ENCODE peak calls at places on chromosomes 11 and 22, in six cellular contexts. I is GM23338, V is AG04450, W is OCI-LY7, E is mammary epithelial cell, D is lower leg skin. M is an unnamed sample.

GRCh38 chr11:31656051-31656450 is 146.5 kb downstream of the ELP4 start:
- DNase-seq in I (no peak), V (no peak), W (no peak), E (peak), D (no peak), M (no peak)

GRCh38 chr11:70314730-70315129 is 44.2 kb downstream of the PPFIA1 start:
- DNase-seq in I (no peak), V (no peak), W (peak), E (no peak), D (no peak), M (no peak)

GRCh38 chr11:62546244-62546936 is at the start of gene AHNAK:
- DNase-seq in I (peak), V (no peak), W (no peak), E (peak), D (peak), M (peak)

GRCh38 chr11:72349616-72350218 is 84.6 kb downstream of the CLPB start:
- DNase-seq in I (no peak), V (no peak), W (no peak), E (no peak), D (no peak), M (no peak)

GRCh38 chr11:91947215-91947614 is 277.4 kb upstream of the FAT3 start:
- DNase-seq in I (no peak), V (no peak), W (no peak), E (peak), D (no peak), M (no peak)

GRCh38 chr22:50700387-50701075 is 27.9 kb downstream of the SHANK3 start:
- DNase-seq in I (no peak), V (no peak), W (no peak), E (no peak), D (peak), M (no peak)

GRCh38 chr22:43013355-43014061 is 1.4 kb downstream of the PACSIN2 start:
- DNase-seq in I (no peak), V (no peak), W (peak), E (peak), D (no peak), M (no peak)

GRCh38 chr11:72750086-72750485 is 2.1 kb downstream of the ARAP1 start:
- DNase-seq in I (no peak), V (no peak), W (no peak), E (no peak), D (no peak), M (no peak)

DNA sequence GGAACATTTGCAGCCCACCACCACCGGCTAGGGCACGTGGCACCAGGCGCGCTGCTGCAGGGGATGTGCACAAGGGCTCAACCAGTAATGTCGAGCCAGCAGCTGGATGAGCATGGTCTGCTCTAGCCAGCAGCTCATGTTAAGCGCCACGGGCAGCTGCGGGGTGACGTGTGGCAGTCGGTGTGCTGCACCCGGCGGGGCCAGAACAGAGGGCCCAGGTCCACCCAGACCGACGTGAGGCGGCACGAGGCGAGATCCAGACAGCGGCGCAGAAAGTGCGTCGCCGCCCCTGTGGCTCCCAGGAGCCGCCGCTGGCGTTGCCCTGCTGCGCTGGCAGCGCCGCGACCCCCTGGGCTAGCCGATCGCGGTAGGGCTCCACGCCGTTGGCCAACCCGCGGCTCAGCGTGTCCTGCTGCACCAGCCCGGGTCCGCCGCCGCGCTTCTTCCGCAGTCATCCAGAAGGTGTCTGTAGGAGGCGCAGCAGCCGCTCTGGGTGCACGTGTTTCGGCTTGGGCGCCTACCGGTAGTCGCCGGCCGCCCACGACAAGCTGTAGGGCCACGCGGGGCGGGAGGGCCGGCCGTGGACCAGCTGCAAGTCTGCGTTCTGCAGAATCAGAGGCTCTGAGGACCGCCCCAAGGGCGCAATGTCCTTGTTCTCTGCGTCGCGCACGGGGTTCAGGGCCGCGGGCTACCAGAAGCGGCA is 4.6 kb upstream of the GALR3 start:
- DNase-seq in I (peak), V (no peak), W (peak), E (peak), D (peak), M (peak)
- TF ChIP-seq CTCF in I (peak), V (peak), W (peak), E (peak), D (no peak), M (peak)

GRCh38 chr11:120722539-120722938 is 211.0 kb downstream of the GRIK4 start:
- DNase-seq in I (peak), V (no peak), W (no peak), E (no peak), D (no peak), M (no peak)
- TF ChIP-seq CTCF in I (no peak), V (no peak), W (no peak), E (no peak), D (no peak), M (no peak)

GRCh38 chr11:46675288-46675851 is 25.0 kb downstream of the ARHGAP1 start:
- DNase-seq in I (no peak), V (no peak), W (no peak), E (peak), D (peak), M (no peak)
- TF ChIP-seq CTCF in I (no peak), V (peak), W (no peak), E (peak), D (no peak), M (no peak)

DNA sequence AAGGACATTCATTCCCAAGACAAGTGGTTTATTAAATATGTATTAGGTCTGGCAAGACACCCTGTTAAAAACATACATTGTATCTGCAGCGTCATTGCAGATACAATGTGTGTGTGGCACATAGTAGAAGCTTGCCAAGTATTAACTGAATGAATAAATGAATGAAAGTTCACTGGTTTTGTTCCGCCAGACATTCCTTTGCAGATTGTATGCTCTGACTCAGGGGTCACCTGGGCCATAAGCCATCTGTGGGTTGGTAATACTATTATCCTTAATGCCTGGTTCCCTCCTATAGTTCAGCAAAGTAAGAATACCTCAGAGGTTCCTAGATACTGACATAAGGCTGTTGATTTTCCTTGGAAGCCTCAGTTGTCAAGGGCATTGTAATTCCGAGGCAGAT is 377.3 kb upstream of the CCDC90B start:
- DNase-seq in I (no peak), V (no peak), W (no peak), E (peak), D (no peak), M (no peak)
- TF ChIP-seq CTCF in I (no peak), V (no peak), W (no peak), E (no peak), D (no peak), M (no peak)

DNA sequence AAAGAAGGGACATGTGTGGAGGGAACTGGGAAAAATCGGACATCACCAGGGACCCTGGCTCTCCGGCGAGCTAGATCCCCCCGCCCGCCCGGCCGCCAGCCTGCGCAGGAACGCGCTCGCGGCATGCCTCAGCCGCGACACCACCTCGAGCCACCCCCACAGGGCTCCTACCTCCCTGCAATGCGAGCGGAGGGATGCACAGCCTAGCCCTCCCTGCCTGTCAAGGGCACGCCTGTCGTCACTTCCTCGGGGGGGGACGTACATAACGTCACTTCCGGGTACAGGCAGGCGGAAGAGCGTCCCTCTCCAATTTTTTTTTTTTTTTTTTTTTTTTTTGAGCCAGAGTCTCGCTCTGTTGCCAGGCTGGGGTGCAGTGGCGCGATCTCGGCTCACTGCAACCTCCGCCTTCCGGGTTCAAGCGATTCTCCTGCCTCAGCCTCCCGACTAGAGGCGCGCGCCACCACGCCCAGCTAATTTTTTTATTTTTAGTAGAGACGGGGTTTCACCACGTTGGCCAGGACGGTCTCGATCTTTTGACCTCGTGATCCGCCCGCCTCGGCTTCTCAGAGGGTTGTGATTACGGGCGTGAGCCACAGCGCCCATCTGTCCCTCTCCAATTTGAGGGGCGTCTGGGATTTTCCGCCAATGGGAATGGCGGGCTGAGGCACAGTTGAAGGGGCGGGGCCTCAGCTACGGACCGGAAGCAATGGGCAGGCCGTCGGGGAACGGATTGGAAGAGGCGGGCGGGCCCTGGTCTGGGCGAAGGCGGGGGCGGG is at the start of gene TXN2:
- DNase-seq in I (peak), V (peak), W (peak), E (peak), D (peak), M (peak)
- TF ChIP-seq CTCF in I (no peak), V (no peak), W (no peak), E (no peak), D (no peak), M (no peak)